ENCODE peak calls at places on chromosome X, in eight cellular contexts. One of them, this sample, is unnamed.

GRCh38 chrX:136975642-136976518 is 57.9 kb downstream of the GPR101 start:
- DNase-seq in hepatocyte: no peak
- DNase-seq in cardiac muscle cell: no peak
- DNase-seq in MM.1S: no peak
- DNase-seq in CD4-positive, alpha-beta memory T cell: no peak
- DNase-seq in colonic mucosa: no peak
- DNase-seq in ovary: no peak
- DNase-seq in AG04450: no peak
- DNase-seq in this sample: no peak

GRCh38 chrX:13081385-13082285 is 37.2 kb upstream of the FAM9C start:
- DNase-seq in AG04450: no peak
- DNase-seq in ovary: no peak
- DNase-seq in CD4-positive, alpha-beta memory T cell: no peak
- DNase-seq in cardiac muscle cell: no peak
- DNase-seq in MM.1S: peak; percentile 39
- DNase-seq in colonic mucosa: no peak
- DNase-seq in hepatocyte: no peak
- DNase-seq in this sample: no peak

GRCh38 chrX:67673741-67674274 is 130.0 kb downstream of the AR start:
- DNase-seq in colonic mucosa: no peak
- DNase-seq in MM.1S: no peak
- DNase-seq in CD4-positive, alpha-beta memory T cell: no peak
- DNase-seq in hepatocyte: no peak
- DNase-seq in cardiac muscle cell: no peak
- DNase-seq in AG04450: no peak
- DNase-seq in ovary: no peak
- DNase-seq in this sample: no peak

GRCh38 chrX:17859609-17860178 is 1.4 kb downstream of the RAI2 start:
- DNase-seq in hepatocyte: peak; percentile 17
- DNase-seq in ovary: peak; percentile 30
- DNase-seq in cardiac muscle cell: no peak
- DNase-seq in AG04450: no peak
- DNase-seq in colonic mucosa: no peak
- DNase-seq in MM.1S: no peak
- DNase-seq in CD4-positive, alpha-beta memory T cell: no peak
- DNase-seq in this sample: no peak

GRCh38 chrX:41590641-41591040 is 98.1 kb upstream of the GPR34 start:
- DNase-seq in colonic mucosa: no peak
- DNase-seq in MM.1S: no peak
- DNase-seq in AG04450: no peak
- DNase-seq in ovary: no peak
- DNase-seq in cardiac muscle cell: no peak
- DNase-seq in hepatocyte: no peak
- DNase-seq in CD4-positive, alpha-beta memory T cell: no peak
- DNase-seq in this sample: no peak

GRCh38 chrX:18354369-18355329 is at the start of gene SCML2:
- DNase-seq in AG04450: no peak
- DNase-seq in ovary: peak; percentile 45
- DNase-seq in hepatocyte: peak; percentile 64
- DNase-seq in MM.1S: peak; percentile 42
- DNase-seq in colonic mucosa: peak; percentile 45
- DNase-seq in cardiac muscle cell: peak; percentile 61
- DNase-seq in CD4-positive, alpha-beta memory T cell: peak; percentile 36
- DNase-seq in this sample: peak; percentile 2

GRCh38 chrX:100368167-100368566 is 41.9 kb downstream of the PCDH19 start:
- DNase-seq in ovary: no peak
- DNase-seq in CD4-positive, alpha-beta memory T cell: no peak
- DNase-seq in cardiac muscle cell: peak; percentile 52
- DNase-seq in hepatocyte: peak; percentile 19
- DNase-seq in AG04450: no peak
- DNase-seq in colonic mucosa: no peak
- DNase-seq in MM.1S: peak; percentile 23
- DNase-seq in this sample: peak; percentile 16

GRCh38 chrX:50769389-50770063 is 44.5 kb downstream of the SHROOM4 start:
- DNase-seq in ovary: no peak
- DNase-seq in CD4-positive, alpha-beta memory T cell: no peak
- DNase-seq in cardiac muscle cell: no peak
- DNase-seq in AG04450: no peak
- DNase-seq in hepatocyte: no peak
- DNase-seq in MM.1S: no peak
- DNase-seq in colonic mucosa: peak; percentile 75
- DNase-seq in this sample: peak; percentile 51

GRCh38 chrX:78321809-78322208 is 5.6 kb downstream of the CYSLTR1 start:
- DNase-seq in AG04450: no peak
- DNase-seq in cardiac muscle cell: no peak
- DNase-seq in CD4-positive, alpha-beta memory T cell: peak; percentile 74
- DNase-seq in hepatocyte: no peak
- DNase-seq in colonic mucosa: peak; percentile 39
- DNase-seq in MM.1S: peak; percentile 78
- DNase-seq in ovary: peak; percentile 13
- DNase-seq in this sample: no peak

GRCh38 chrX:70479197-70479969 is 34.7 kb downstream of the DLG3 start:
- DNase-seq in cardiac muscle cell: no peak
- DNase-seq in CD4-positive, alpha-beta memory T cell: no peak
- DNase-seq in MM.1S: no peak
- DNase-seq in colonic mucosa: no peak
- DNase-seq in ovary: no peak
- DNase-seq in AG04450: peak; percentile 29
- DNase-seq in hepatocyte: peak; percentile 44
- DNase-seq in this sample: peak; percentile 60

GRCh38 chrX:146224442-146224841 is 406.8 kb downstream of the SLITRK2 start:
- DNase-seq in hepatocyte: peak; percentile 5
- DNase-seq in AG04450: no peak
- DNase-seq in CD4-positive, alpha-beta memory T cell: no peak
- DNase-seq in MM.1S: peak; percentile 35
- DNase-seq in cardiac muscle cell: no peak
- DNase-seq in colonic mucosa: no peak
- DNase-seq in ovary: no peak
- DNase-seq in this sample: no peak

GRCh38 chrX:50100188-50100587 is 100.6 kb downstream of the AKAP4 start:
- DNase-seq in colonic mucosa: no peak
- DNase-seq in hepatocyte: peak; percentile 35
- DNase-seq in MM.1S: no peak
- DNase-seq in cardiac muscle cell: peak; percentile 33
- DNase-seq in CD4-positive, alpha-beta memory T cell: no peak
- DNase-seq in AG04450: no peak
- DNase-seq in ovary: no peak
- DNase-seq in this sample: peak; percentile 2

GRCh38 chrX:1598021-1598875 is 6.8 kb downstream of the AKAP17A start:
- DNase-seq in cardiac muscle cell: no peak
- DNase-seq in colonic mucosa: no peak
- DNase-seq in hepatocyte: no peak
- DNase-seq in MM.1S: no peak
- DNase-seq in CD4-positive, alpha-beta memory T cell: peak; percentile 23
- DNase-seq in ovary: no peak
- DNase-seq in AG04450: no peak
- DNase-seq in this sample: no peak

GRCh38 chrX:40176979-40177430 is 79.2 kb upstream of the BCOR start:
- DNase-seq in cardiac muscle cell: peak; percentile 50
- DNase-seq in ovary: peak; percentile 54
- DNase-seq in AG04450: no peak
- DNase-seq in CD4-positive, alpha-beta memory T cell: no peak
- DNase-seq in MM.1S: peak; percentile 42
- DNase-seq in colonic mucosa: peak; percentile 26
- DNase-seq in hepatocyte: peak; percentile 48
- DNase-seq in this sample: no peak

GRCh38 chrX:63566856-63567255 is 215.7 kb upstream of the SPIN4 start:
- DNase-seq in hepatocyte: no peak
- DNase-seq in CD4-positive, alpha-beta memory T cell: no peak
- DNase-seq in ovary: no peak
- DNase-seq in AG04450: no peak
- DNase-seq in MM.1S: no peak
- DNase-seq in colonic mucosa: no peak
- DNase-seq in cardiac muscle cell: no peak
- DNase-seq in this sample: no peak

GRCh38 chrX:3651272-3651671 is 62.2 kb downstream of the PRKX start:
- DNase-seq in cardiac muscle cell: peak; percentile 11
- DNase-seq in colonic mucosa: no peak
- DNase-seq in MM.1S: peak; percentile 7
- DNase-seq in CD4-positive, alpha-beta memory T cell: no peak
- DNase-seq in ovary: no peak
- DNase-seq in AG04450: no peak
- DNase-seq in hepatocyte: peak; percentile 46
- DNase-seq in this sample: peak; percentile 8

GRCh38 chrX:14496674-14497073 is 32.7 kb upstream of the GLRA2 start:
- DNase-seq in CD4-positive, alpha-beta memory T cell: no peak
- DNase-seq in cardiac muscle cell: no peak
- DNase-seq in MM.1S: peak; percentile 46
- DNase-seq in hepatocyte: no peak
- DNase-seq in ovary: no peak
- DNase-seq in colonic mucosa: no peak
- DNase-seq in AG04450: no peak
- DNase-seq in this sample: no peak

GRCh38 chrX:14491689-14492088 is 37.6 kb upstream of the GLRA2 start:
- DNase-seq in AG04450: no peak
- DNase-seq in ovary: no peak
- DNase-seq in hepatocyte: no peak
- DNase-seq in cardiac muscle cell: no peak
- DNase-seq in colonic mucosa: no peak
- DNase-seq in CD4-positive, alpha-beta memory T cell: no peak
- DNase-seq in MM.1S: no peak
- DNase-seq in this sample: peak; percentile 40

GRCh38 chrX:14501312-14501711 is 28.0 kb upstream of the GLRA2 start:
- DNase-seq in cardiac muscle cell: no peak
- DNase-seq in ovary: peak; percentile 27
- DNase-seq in colonic mucosa: no peak
- DNase-seq in hepatocyte: no peak
- DNase-seq in MM.1S: no peak
- DNase-seq in AG04450: no peak
- DNase-seq in CD4-positive, alpha-beta memory T cell: no peak
- DNase-seq in this sample: no peak

DNA sequence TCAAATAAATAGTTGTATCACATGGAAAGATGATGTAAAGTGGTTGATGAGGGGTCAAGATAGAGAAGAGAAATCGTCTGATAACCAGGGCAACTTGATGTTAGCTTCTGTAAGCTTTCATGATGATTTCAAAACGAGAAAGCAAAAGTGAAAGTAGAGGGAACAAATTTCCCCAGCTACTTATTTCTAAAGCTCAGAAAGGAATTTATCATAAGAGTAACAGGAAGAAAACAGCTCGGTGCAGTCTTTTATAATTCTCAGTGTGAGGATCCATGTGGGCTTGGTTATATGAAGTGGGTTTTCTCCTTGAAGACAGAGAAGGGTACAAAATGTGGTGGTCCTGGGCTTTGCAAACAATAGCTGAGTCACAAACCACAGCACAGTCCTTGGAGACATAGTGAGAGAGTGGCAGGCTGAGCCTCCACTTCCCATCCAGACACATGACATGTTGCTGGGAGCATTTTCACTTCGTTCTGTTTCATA is 32.1 kb upstream of the GLRA2 start:
- DNase-seq in colonic mucosa: no peak
- DNase-seq in cardiac muscle cell: no peak
- DNase-seq in ovary: no peak
- DNase-seq in hepatocyte: no peak
- DNase-seq in CD4-positive, alpha-beta memory T cell: no peak
- DNase-seq in AG04450: no peak
- DNase-seq in MM.1S: peak; percentile 56
- DNase-seq in this sample: no peak
- H3K27ac ChIP-seq in colonic mucosa: peak overlapping the region; percentile 20
- H3K27ac ChIP-seq in cardiac muscle cell: no peak overlapping the region
- H3K27ac ChIP-seq in ovary: no peak overlapping the region
- H3K27ac ChIP-seq in hepatocyte: peak overlapping the region; percentile 15
- H3K27ac ChIP-seq in CD4-positive, alpha-beta memory T cell: peak overlapping the region; percentile 12
- H3K27ac ChIP-seq in AG04450: no peak overlapping the region
- H3K27ac ChIP-seq in MM.1S: peak overlapping the region; percentile 63
- H3K27ac ChIP-seq in this sample: no peak overlapping the region

GRCh38 chrX:29044802-29045201 is 457.6 kb downstream of the IL1RAPL1 start:
- DNase-seq in CD4-positive, alpha-beta memory T cell: no peak
- DNase-seq in MM.1S: no peak
- DNase-seq in hepatocyte: no peak
- DNase-seq in AG04450: no peak
- DNase-seq in colonic mucosa: no peak
- DNase-seq in ovary: no peak
- DNase-seq in cardiac muscle cell: no peak
- DNase-seq in this sample: no peak

GRCh38 chrX:29042341-29042740 is 455.1 kb downstream of the IL1RAPL1 start:
- DNase-seq in colonic mucosa: no peak
- DNase-seq in CD4-positive, alpha-beta memory T cell: no peak
- DNase-seq in ovary: no peak
- DNase-seq in AG04450: no peak
- DNase-seq in hepatocyte: no peak
- DNase-seq in MM.1S: no peak
- DNase-seq in cardiac muscle cell: no peak
- DNase-seq in this sample: no peak

GRCh38 chrX:29039501-29039900 is 452.3 kb downstream of the IL1RAPL1 start:
- DNase-seq in ovary: no peak
- DNase-seq in hepatocyte: no peak
- DNase-seq in AG04450: no peak
- DNase-seq in colonic mucosa: no peak
- DNase-seq in MM.1S: no peak
- DNase-seq in cardiac muscle cell: no peak
- DNase-seq in CD4-positive, alpha-beta memory T cell: no peak
- DNase-seq in this sample: no peak

GRCh38 chrX:29043751-29044150 is 456.5 kb downstream of the IL1RAPL1 start:
- DNase-seq in MM.1S: no peak
- DNase-seq in AG04450: no peak
- DNase-seq in CD4-positive, alpha-beta memory T cell: no peak
- DNase-seq in hepatocyte: no peak
- DNase-seq in ovary: no peak
- DNase-seq in cardiac muscle cell: no peak
- DNase-seq in colonic mucosa: no peak
- DNase-seq in this sample: no peak

DNA sequence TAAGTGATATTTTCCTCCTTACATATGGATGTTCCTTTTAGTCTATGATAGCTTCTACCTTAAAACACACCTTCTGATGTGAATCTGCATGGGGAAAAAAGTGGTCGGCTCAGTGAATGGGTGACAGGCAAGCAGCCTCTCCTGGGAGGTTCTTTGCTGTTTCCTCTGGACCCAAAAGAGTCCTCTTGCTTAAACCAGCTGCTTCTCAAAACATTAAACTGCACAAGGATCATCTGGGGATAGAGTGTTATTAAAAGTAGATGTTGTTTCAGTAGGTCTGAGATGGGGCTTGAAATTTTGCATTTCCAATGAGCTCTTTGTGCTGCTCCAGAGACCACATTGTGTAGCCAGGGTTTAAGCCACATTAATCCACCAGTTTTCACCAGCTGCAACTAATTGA is 452.9 kb downstream of the IL1RAPL1 start:
- DNase-seq in CD4-positive, alpha-beta memory T cell: no peak
- DNase-seq in colonic mucosa: no peak
- DNase-seq in ovary: no peak
- DNase-seq in AG04450: no peak
- DNase-seq in MM.1S: no peak
- DNase-seq in cardiac muscle cell: no peak
- DNase-seq in hepatocyte: no peak
- DNase-seq in this sample: no peak
- H3K9me3 ChIP-seq in CD4-positive, alpha-beta memory T cell: no peaks in the 10 kb centered on the region
- H3K9me3 ChIP-seq in colonic mucosa: no peaks in the 10 kb centered on the region
- H3K9me3 ChIP-seq in ovary: no peaks in the 10 kb centered on the region
- H3K9me3 ChIP-seq in AG04450: no peaks in the 10 kb centered on the region
- H3K9me3 ChIP-seq in MM.1S: no peaks in the 10 kb centered on the region
- H3K9me3 ChIP-seq in cardiac muscle cell: no peaks in the 10 kb centered on the region
- H3K9me3 ChIP-seq in hepatocyte: no peaks in the 10 kb centered on the region
- H3K9me3 ChIP-seq in this sample: no peaks in the 10 kb centered on the region

GRCh38 chrX:130081421-130082045 is 28.8 kb downstream of the ELF4 start:
- DNase-seq in MM.1S: no peak
- DNase-seq in CD4-positive, alpha-beta memory T cell: no peak
- DNase-seq in colonic mucosa: no peak
- DNase-seq in hepatocyte: no peak
- DNase-seq in cardiac muscle cell: no peak
- DNase-seq in ovary: no peak
- DNase-seq in AG04450: no peak
- DNase-seq in this sample: no peak
- H3K27ac ChIP-seq in MM.1S: no peak overlapping the region
- H3K27ac ChIP-seq in CD4-positive, alpha-beta memory T cell: peak overlapping the region; percentile 70
- H3K27ac ChIP-seq in colonic mucosa: no peak overlapping the region
- H3K27ac ChIP-seq in hepatocyte: no peak overlapping the region
- H3K27ac ChIP-seq in cardiac muscle cell: no peak overlapping the region
- H3K27ac ChIP-seq in ovary: no peak overlapping the region
- H3K27ac ChIP-seq in AG04450: no peak overlapping the region
- H3K27ac ChIP-seq in this sample: no peak overlapping the region

GRCh38 chrX:47204970-47205369 is 11.3 kb downstream of the UBA1 start:
- DNase-seq in AG04450: no peak
- DNase-seq in cardiac muscle cell: no peak
- DNase-seq in MM.1S: no peak
- DNase-seq in colonic mucosa: no peak
- DNase-seq in CD4-positive, alpha-beta memory T cell: no peak
- DNase-seq in ovary: no peak
- DNase-seq in hepatocyte: no peak
- DNase-seq in this sample: no peak
- H3K9me3 ChIP-seq in AG04450: no peaks in the 10 kb centered on the region
- H3K9me3 ChIP-seq in cardiac muscle cell: no peaks in the 10 kb centered on the region
- H3K9me3 ChIP-seq in MM.1S: no peaks in the 10 kb centered on the region
- H3K9me3 ChIP-seq in colonic mucosa: no peaks in the 10 kb centered on the region
- H3K9me3 ChIP-seq in CD4-positive, alpha-beta memory T cell: no peaks in the 10 kb centered on the region
- H3K9me3 ChIP-seq in ovary: no peaks in the 10 kb centered on the region
- H3K9me3 ChIP-seq in hepatocyte: no peaks in the 10 kb centered on the region
- H3K9me3 ChIP-seq in this sample: no peaks in the 10 kb centered on the region